ENCODE peak calls at places on chromosome 14, in seven cellular contexts. R is left ventricle myocardium superior, Y is adrenal gland, I is astrocyte of the cerebellum, X is activated T-cell treated with anti-CD3 and anti-CD28 coated beads for 1 hour, O is pancreas, W is memory B cell. M is an unnamed sample.

GRCh38 chr14:72472845-72473244 is 421.1 kb downstream of the DPF3 start:
- DNase-seq in R (no peak), Y (no peak), I (no peak), X (no peak), O (no peak), W (no peak), M (no peak)

GRCh38 chr14:100619382-100620305 is 32.4 kb upstream of the BEGAIN start:
- DNase-seq in R (no peak), Y (no peak), I (no peak), X (no peak), O (no peak), W (no peak), M (no peak)

GRCh38 chr14:92523752-92524151 is 10.2 kb downstream of the RIN3 start:
- DNase-seq in R (no peak), Y (no peak), I (no peak), X (no peak), O (no peak), W (no peak), M (no peak)

GRCh38 chr14:101508196-101508947 is 52.9 kb upstream of the DIO3 start:
- DNase-seq in R (no peak), Y (no peak), I (no peak), X (no peak), O (no peak), W (no peak), M (no peak)

GRCh38 chr14:46250113-46250703 is 401.4 kb downstream of the RPL10L start:
- DNase-seq in R (no peak), Y (no peak), I (peak), X (no peak), O (no peak), W (no peak), M (no peak)

GRCh38 chr14:102913341-102914211 is 8.9 kb upstream of the AMN start:
- DNase-seq in R (no peak), Y (no peak), I (no peak), X (no peak), O (no peak), W (no peak), M (no peak)

GRCh38 chr14:104585966-104586702 is 6.6 kb downstream of the C14orf180 start:
- DNase-seq in R (peak), Y (peak), I (no peak), X (no peak), O (peak), W (no peak), M (no peak)

GRCh38 chr14:61065671-61066070 is 84.6 kb downstream of the SLC38A6 start:
- DNase-seq in R (no peak), Y (no peak), I (no peak), X (no peak), O (no peak), W (no peak), M (no peak)

GRCh38 chr14:79254069-79254775 is 957.1 kb downstream of the DIO2 start:
- DNase-seq in R (no peak), Y (no peak), I (peak), X (no peak), O (no peak), W (no peak), M (no peak)

GRCh38 chr14:60210703-60211102 is 38.3 kb upstream of the PPM1A start:
- DNase-seq in R (no peak), Y (no peak), I (no peak), X (no peak), O (no peak), W (no peak), M (no peak)

GRCh38 chr14:99602054-99602787 is 1.8 kb downstream of the CCDC85C start:
- DNase-seq in R (no peak), Y (no peak), I (no peak), X (no peak), O (peak), W (no peak), M (no peak)

GRCh38 chr14:76456891-76457586 is 81.1 kb downstream of the ESRRB start:
- DNase-seq in R (no peak), Y (no peak), I (no peak), X (no peak), O (no peak), W (no peak), M (no peak)

GRCh38 chr14:33475623-33476022 is 475.3 kb downstream of the EGLN3 start:
- DNase-seq in R (no peak), Y (peak), I (peak), X (no peak), O (peak), W (no peak), M (no peak)

GRCh38 chr14:64053694-64054669 is 201.2 kb downstream of the SYNE2 start:
- DNase-seq in R (no peak), Y (no peak), I (no peak), X (no peak), O (no peak), W (no peak), M (no peak)

GRCh38 chr14:101122114-101122854 is 218.8 kb upstream of the RTL1 start:
- DNase-seq in R (no peak), Y (peak), I (no peak), X (no peak), O (no peak), W (no peak), M (no peak)

GRCh38 chr14:22849212-22849819 is 12.9 kb downstream of the MMP14 start:
- DNase-seq in R (peak), Y (peak), I (no peak), X (no peak), O (no peak), W (no peak), M (no peak)

GRCh38 chr14:36746907-36747306 is 85.2 kb downstream of the PAX9 start:
- DNase-seq in R (no peak), Y (no peak), I (no peak), X (no peak), O (no peak), W (no peak), M (no peak)